ENCODE peak calls at places on chromosomes 1 and 21, in nine cellular contexts. U is heart left ventricle; H is fibroblast of lung; T is CD8-positive, alpha-beta T cell; W is lower lobe of right lung; X is GM23248; Z is effector memory CD4-positive, alpha-beta T cell; J is tibial nerve; V is CD4-positive, CD25-positive, alpha-beta regulatory T cell. M is an unnamed sample.

GRCh38 chr1:158607296-158607695 is 2.2 kb downstream of the OR10Z1 start:
- DNase-seq in U (no peak), H (no peak), T (no peak), W (no peak), X (no peak), Z (no peak), J (no peak), V (no peak), M (no peak)

GRCh38 chr1:83086986-83087512 is 911.9 kb downstream of the TTLL7 start:
- DNase-seq in U (no peak), H (no peak), T (no peak), W (no peak), X (no peak), Z (no peak), J (no peak), V (no peak), M (no peak)

GRCh38 chr1:222791006-222791710 is 23.7 kb upstream of the DISP1 start:
- DNase-seq in U (no peak), H (no peak), T (no peak), W (no peak), X (no peak), Z (no peak), J (no peak), V (no peak), M (no peak)

GRCh38 chr1:33572387-33572786 is 99.9 kb downstream of the ZSCAN20 start:
- DNase-seq in U (no peak), H (no peak), T (no peak), W (no peak), X (no peak), Z (no peak), J (no peak), V (no peak), M (no peak)

GRCh38 chr21:45589686-45590245 is 47.5 kb upstream of the SLC19A1 start:
- DNase-seq in U (no peak), H (no peak), T (no peak), W (peak; percentile 19), X (no peak), Z (no peak), J (no peak), V (no peak), M (peak; percentile 55)

GRCh38 chr1:2983319-2983705 is 38.0 kb upstream of the ACTRT2 start:
- DNase-seq in U (no peak), H (no peak), T (no peak), W (no peak), X (no peak), Z (no peak), J (no peak), V (no peak), M (no peak)

GRCh38 chr1:36962991-36963390 is 71.3 kb downstream of the GRIK3 start:
- DNase-seq in U (no peak), H (no peak), T (no peak), W (no peak), X (no peak), Z (no peak), J (no peak), V (no peak), M (no peak)

GRCh38 chr1:241742084-241742483 is 90.0 kb downstream of the WDR64 start:
- DNase-seq in U (no peak), H (no peak), T (no peak), W (no peak), X (no peak), Z (no peak), J (no peak), V (no peak), M (no peak)

GRCh38 chr1:7230121-7230895 is 445.1 kb downstream of the CAMTA1 start:
- DNase-seq in U (no peak), H (no peak), T (no peak), W (no peak), X (no peak), Z (no peak), J (no peak), V (no peak), M (no peak)

GRCh38 chr1:45221716-45222115 is 15.3 kb upstream of the ZSWIM5 start:
- DNase-seq in U (no peak), H (no peak), T (no peak), W (no peak), X (peak; percentile 63), Z (no peak), J (no peak), V (no peak), M (no peak)

GRCh38 chr1:61254629-61255323 is 172.4 kb downstream of the NFIA start:
- DNase-seq in U (peak; percentile 51), H (peak; percentile 79), T (no peak), W (no peak), X (peak; percentile 63), Z (no peak), J (no peak), V (no peak), M (no peak)
- H3K4me3 ChIP-seq in U (peak overlapping the region; percentile 40), H (peak overlapping the region; percentile 48), T (no peak overlapping the region), W (peak overlapping the region; percentile 40), X (peak overlapping the region; percentile 66), Z (no peak overlapping the region), J (peak overlapping the region; percentile 39), V (no peak overlapping the region), M (peak overlapping the region; percentile 31)

GRCh38 chr1:94866178-94866822 is 46.1 kb downstream of the SLC44A3 start:
- DNase-seq in U (no peak), H (peak; percentile 80), T (no peak), W (no peak), X (peak; percentile 32), Z (no peak), J (no peak), V (no peak), M (no peak)
- H3K4me1 ChIP-seq in U (peaks cover 52% of the 10 kb centered on the region), H (peaks cover 32% of the 10 kb centered on the region), T (no peaks in the 10 kb centered on the region), W (peaks cover 39% of the 10 kb centered on the region), X (peaks cover 47% of the 10 kb centered on the region), Z (no peaks in the 10 kb centered on the region), J (peaks cover 44% of the 10 kb centered on the region), V (no peaks in the 10 kb centered on the region), M (peaks cover 12% of the 10 kb centered on the region)

DNA sequence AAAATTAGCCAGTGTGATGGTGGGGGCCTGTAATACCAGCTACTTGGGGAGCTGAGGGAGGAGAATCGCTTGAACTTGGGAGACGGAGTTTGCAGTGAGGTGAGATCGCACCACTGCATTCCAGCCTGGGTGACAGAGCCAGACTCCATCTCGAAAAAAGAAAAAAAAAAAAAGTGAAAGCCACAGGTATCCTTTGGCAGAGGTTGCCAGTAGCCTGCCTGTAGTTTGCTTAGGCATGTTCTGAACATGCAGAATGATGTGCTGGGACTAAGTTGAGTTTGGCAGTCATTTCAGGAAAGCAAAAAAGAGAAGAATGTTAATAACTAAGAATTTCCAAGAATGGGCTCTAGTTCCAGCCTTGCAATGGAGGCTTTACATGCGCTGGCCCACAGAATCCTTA is 66.3 kb upstream of the LYST start:
- DNase-seq in U (no peak), H (no peak), T (no peak), W (no peak), X (no peak), Z (no peak), J (no peak), V (no peak), M (no peak)
- H3K27ac ChIP-seq in U (no peak overlapping the region), H (no peak overlapping the region), T (no peak overlapping the region), W (peak overlapping the region; percentile 56), X (no peak overlapping the region), Z (no peak overlapping the region), J (no peak overlapping the region), V (no peak overlapping the region), M (no peak overlapping the region)

DNA sequence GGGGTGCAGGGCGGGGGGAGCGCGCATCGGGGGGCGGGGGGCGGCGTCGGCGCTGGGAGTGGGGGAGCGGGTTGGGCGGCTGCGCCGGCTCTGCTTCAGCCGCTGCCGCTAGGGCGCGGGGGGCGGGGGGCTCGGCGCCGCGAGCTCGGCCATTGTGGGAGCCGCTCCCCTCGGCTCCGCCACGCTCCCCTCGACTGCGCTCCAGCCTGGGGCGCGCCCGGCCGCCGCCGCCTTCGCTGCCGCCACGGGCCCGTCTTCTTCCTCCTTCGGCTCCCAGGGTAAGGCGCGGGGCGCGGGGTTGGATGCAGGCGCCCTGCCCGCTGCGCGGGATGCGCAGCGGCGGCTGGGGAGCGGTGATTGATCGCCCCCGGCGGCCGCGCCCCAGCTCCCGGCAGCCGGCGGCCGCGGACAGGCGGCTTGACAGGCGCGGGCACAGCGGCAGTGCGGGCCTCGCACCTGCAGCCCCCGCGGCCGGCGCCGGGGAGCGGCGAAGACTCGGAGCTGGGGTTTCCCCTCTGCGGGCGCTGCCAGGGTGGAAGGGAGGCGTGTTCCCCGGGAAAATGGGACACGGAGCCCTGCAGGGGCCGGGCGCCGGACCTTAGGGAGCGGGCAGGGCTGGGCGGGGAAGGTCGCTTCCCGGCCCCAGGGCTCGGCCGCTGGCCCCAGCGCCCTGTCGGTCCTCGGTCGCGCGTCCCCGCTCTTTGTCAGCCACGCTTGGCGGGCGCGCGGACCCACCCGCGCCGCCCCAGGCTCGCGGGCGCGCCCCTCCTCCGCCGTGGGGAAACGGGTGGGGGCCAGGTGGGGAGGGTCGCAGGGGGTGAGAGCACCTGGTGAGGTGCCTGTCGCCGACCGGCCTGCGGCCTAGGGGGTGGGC is 55.4 kb downstream of the NDUFS5 start:
- DNase-seq in U (no peak), H (no peak), T (peak; percentile 29), W (peak; percentile 54), X (peak; percentile 55), Z (no peak), J (no peak), V (no peak), M (no peak)
- H3K4me3 ChIP-seq in U (peak overlapping the region; percentile 83), H (peak overlapping the region; percentile 47), T (peak overlapping the region; percentile 19), W (peak overlapping the region; percentile 55), X (peak overlapping the region; percentile 68), Z (peak overlapping the region; percentile 39), J (peak overlapping the region; percentile 74), V (no peak overlapping the region), M (peak overlapping the region; percentile 89)

GRCh38 chr1:31505884-31506497 is 70.3 kb upstream of the TINAGL1 start:
- DNase-seq in U (no peak), H (peak; percentile 68), T (no peak), W (no peak), X (peak; percentile 86), Z (no peak), J (no peak), V (no peak), M (no peak)
- H3K4me1 ChIP-seq in U (no peaks in the 10 kb centered on the region), H (no peaks in the 10 kb centered on the region), T (peaks cover 14% of the 10 kb centered on the region), W (no peaks in the 10 kb centered on the region), X (peaks cover 9% of the 10 kb centered on the region), Z (no peaks in the 10 kb centered on the region), J (no peaks in the 10 kb centered on the region), V (no peaks in the 10 kb centered on the region), M (no peaks in the 10 kb centered on the region)

DNA sequence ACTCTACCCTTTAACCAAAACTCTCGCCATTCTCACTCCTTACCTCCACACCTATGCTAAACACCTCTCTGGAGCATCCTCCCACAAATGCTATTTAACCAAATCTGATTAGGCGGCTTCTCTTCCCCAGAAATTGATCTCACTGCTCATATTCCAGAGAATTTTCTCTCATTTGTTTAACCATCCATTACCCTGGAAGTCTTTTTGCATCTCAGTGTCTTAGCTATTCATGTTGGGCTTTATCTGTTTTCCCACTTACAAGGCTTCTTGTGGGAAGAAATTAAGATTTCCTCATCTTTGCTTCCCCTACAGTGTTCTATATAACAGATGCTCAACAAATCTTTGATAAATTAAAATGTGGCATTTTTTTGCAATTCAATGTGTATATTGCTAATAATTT is 45.5 kb downstream of the MYSM1 start:
- DNase-seq in U (no peak), H (no peak), T (no peak), W (no peak), X (no peak), Z (no peak), J (no peak), V (no peak), M (no peak)
- H3K27ac ChIP-seq in U (no peak overlapping the region), H (no peak overlapping the region), T (no peak overlapping the region), W (no peak overlapping the region), X (no peak overlapping the region), Z (no peak overlapping the region), J (no peak overlapping the region), V (no peak overlapping the region), M (no peak overlapping the region)

M was measured in right cardiac atrium.